ENCODE peak calls at places on chromosomes 4 and X, in ten cellular contexts. One of them, this sample, is unnamed.

GRCh38 chrX:130563476-130563875 is 161.7 kb downstream of the RBMX2 start:
- DNase-seq in fibroblast of lung: no peak
- DNase-seq in AG10803: no peak
- DNase-seq in NCI-H1092 treated with DMSO at 0.1 percent for 48 hours: no peak
- DNase-seq in iPS-NIHi11: no peak
- DNase-seq in OCI-LY7: no peak
- DNase-seq in A549: no peak
- DNase-seq in thyroid gland: no peak
- DNase-seq in ovary: no peak
- DNase-seq in progenitor cell of endocrine pancreas: no peak
- DNase-seq in this sample: no peak

GRCh38 chr4:145735330-145735638 is 55.3 kb downstream of the C4orf51 start:
- DNase-seq in fibroblast of lung: peak; percentile 99
- DNase-seq in AG10803: peak; percentile 98
- DNase-seq in NCI-H1092 treated with DMSO at 0.1 percent for 48 hours: no peak
- DNase-seq in iPS-NIHi11: no peak
- DNase-seq in OCI-LY7: no peak
- DNase-seq in A549: peak; percentile 38
- DNase-seq in thyroid gland: peak; percentile 8
- DNase-seq in ovary: no peak
- DNase-seq in progenitor cell of endocrine pancreas: no peak
- DNase-seq in this sample: no peak

GRCh38 chrX:134949271-134949670 is 41.5 kb upstream of the SMIM10 start:
- DNase-seq in fibroblast of lung: peak; percentile 50
- DNase-seq in AG10803: no peak
- DNase-seq in NCI-H1092 treated with DMSO at 0.1 percent for 48 hours: no peak
- DNase-seq in iPS-NIHi11: no peak
- DNase-seq in OCI-LY7: no peak
- DNase-seq in A549: peak; percentile 59
- DNase-seq in thyroid gland: no peak
- DNase-seq in ovary: no peak
- DNase-seq in progenitor cell of endocrine pancreas: no peak
- DNase-seq in this sample: no peak

GRCh38 chr4:1870328-1870577 is 940 bp upstream of the NSD2 start:
- DNase-seq in fibroblast of lung: peak; percentile 80
- DNase-seq in AG10803: peak; percentile 75
- DNase-seq in NCI-H1092 treated with DMSO at 0.1 percent for 48 hours: peak; percentile 84
- DNase-seq in iPS-NIHi11: peak; percentile 88
- DNase-seq in OCI-LY7: peak; percentile 88
- DNase-seq in A549: peak; percentile 56
- DNase-seq in thyroid gland: peak; percentile 88
- DNase-seq in ovary: peak; percentile 78
- DNase-seq in progenitor cell of endocrine pancreas: peak; percentile 72
- DNase-seq in this sample: peak; percentile 70

GRCh38 chr4:40038972-40039371 is 17.7 kb upstream of the N4BP2 start:
- DNase-seq in fibroblast of lung: peak; percentile 77
- DNase-seq in AG10803: peak; percentile 39
- DNase-seq in NCI-H1092 treated with DMSO at 0.1 percent for 48 hours: no peak
- DNase-seq in iPS-NIHi11: no peak
- DNase-seq in OCI-LY7: no peak
- DNase-seq in A549: no peak
- DNase-seq in thyroid gland: no peak
- DNase-seq in ovary: no peak
- DNase-seq in progenitor cell of endocrine pancreas: no peak
- DNase-seq in this sample: no peak

GRCh38 chr4:163595590-163595989 is 101.1 kb downstream of the TMA16 start:
- DNase-seq in fibroblast of lung: no peak
- DNase-seq in AG10803: no peak
- DNase-seq in NCI-H1092 treated with DMSO at 0.1 percent for 48 hours: no peak
- DNase-seq in iPS-NIHi11: no peak
- DNase-seq in OCI-LY7: no peak
- DNase-seq in A549: no peak
- DNase-seq in thyroid gland: no peak
- DNase-seq in ovary: no peak
- DNase-seq in progenitor cell of endocrine pancreas: no peak
- DNase-seq in this sample: no peak

GRCh38 chr4:125390126-125390525 is 75.4 kb downstream of the FAT4 start:
- DNase-seq in fibroblast of lung: peak; percentile 86
- DNase-seq in AG10803: peak; percentile 85
- DNase-seq in NCI-H1092 treated with DMSO at 0.1 percent for 48 hours: no peak
- DNase-seq in iPS-NIHi11: no peak
- DNase-seq in OCI-LY7: no peak
- DNase-seq in A549: no peak
- DNase-seq in thyroid gland: no peak
- DNase-seq in ovary: no peak
- DNase-seq in progenitor cell of endocrine pancreas: no peak
- DNase-seq in this sample: no peak

GRCh38 chr4:124883642-124884041 is 171.1 kb upstream of the ANKRD50 start:
- DNase-seq in fibroblast of lung: peak; percentile 77
- DNase-seq in AG10803: peak; percentile 6
- DNase-seq in NCI-H1092 treated with DMSO at 0.1 percent for 48 hours: no peak
- DNase-seq in iPS-NIHi11: no peak
- DNase-seq in OCI-LY7: no peak
- DNase-seq in A549: no peak
- DNase-seq in thyroid gland: no peak
- DNase-seq in ovary: no peak
- DNase-seq in progenitor cell of endocrine pancreas: no peak
- DNase-seq in this sample: no peak

GRCh38 chr4:66991521-66991920 is 553.8 kb downstream of the CENPC start:
- DNase-seq in fibroblast of lung: no peak
- DNase-seq in AG10803: no peak
- DNase-seq in NCI-H1092 treated with DMSO at 0.1 percent for 48 hours: no peak
- DNase-seq in iPS-NIHi11: no peak
- DNase-seq in OCI-LY7: no peak
- DNase-seq in A549: no peak
- DNase-seq in thyroid gland: no peak
- DNase-seq in ovary: no peak
- DNase-seq in progenitor cell of endocrine pancreas: no peak
- DNase-seq in this sample: no peak

GRCh38 chr4:7427326-7428260 is 7.1 kb downstream of the PSAPL1 start:
- DNase-seq in fibroblast of lung: no peak
- DNase-seq in AG10803: no peak
- DNase-seq in NCI-H1092 treated with DMSO at 0.1 percent for 48 hours: no peak
- DNase-seq in iPS-NIHi11: no peak
- DNase-seq in OCI-LY7: no peak
- DNase-seq in A549: no peak
- DNase-seq in thyroid gland: no peak
- DNase-seq in ovary: peak; percentile 9
- DNase-seq in progenitor cell of endocrine pancreas: no peak
- DNase-seq in this sample: no peak